ENCODE peak calls at places on chromosomes 16 and 17, in ten cellular contexts. L is uterus, X is neural progenitor cell, S is ascending aorta, F is cardiac muscle cell, J is adrenal gland, A is spleen, K is heart right ventricle, P is prostate gland, Y is mesenchymal stem cell. Q is an unnamed sample. For H3K4me1 and H3K36me3, the result is how much of the 10 kb centered on the place peaks cover.

GRCh38 chr17:17890773-17891759 is 54.3 kb upstream of the SREBF1 start:
- DNase-seq in J (peak), S (no peak), L (no peak), X (peak), A (peak), K (peak), P (no peak), Y (peak), F (peak), Q (no peak)

GRCh38 chr17:21034350-21035235 is 8.2 kb downstream of the USP22 start:
- DNase-seq in Y (peak), A (no peak), F (no peak), K (no peak), J (peak), S (no peak), P (no peak), L (no peak), X (no peak), Q (no peak)

GRCh38 chr16:19075511-19075910 is 8.1 kb downstream of the COQ7 start:
- DNase-seq in J (no peak), P (no peak), Y (no peak), A (no peak), S (peak), X (no peak), F (no peak), L (no peak), K (no peak), Q (no peak)

GRCh38 chr16:53166099-53166498 is 111.3 kb downstream of the CHD9 start:
- DNase-seq in A (no peak), S (no peak), P (no peak), K (no peak), L (no peak), X (no peak), F (peak), Y (peak), J (no peak), Q (no peak)

GRCh38 chr17:15392326-15392739 is 50.9 kb upstream of the TEKT3 start:
- DNase-seq in J (no peak), P (no peak), X (no peak), K (no peak), S (no peak), Y (peak), F (no peak), A (no peak), L (no peak), Q (no peak)

GRCh38 chr17:45394913-45395568 is 37.6 kb downstream of the ARHGAP27 start:
- DNase-seq in X (peak), L (peak), P (peak), F (peak), Y (peak), J (peak), K (peak), A (peak), S (no peak), Q (peak)

GRCh38 chr17:50146927-50147640 is 3.4 kb downstream of the PPP1R9B start:
- DNase-seq in A (no peak), K (no peak), F (no peak), S (peak), P (no peak), L (no peak), J (peak), X (no peak), Y (no peak), Q (no peak)

GRCh38 chr17:7321466-7321865 is 6.3 kb upstream of the GPS2 start:
- DNase-seq in S (no peak), X (no peak), L (no peak), J (no peak), Y (no peak), F (no peak), A (no peak), K (no peak), P (no peak), Q (no peak)

GRCh38 chr17:77526728-77527355 is 386.1 kb downstream of the SEC14L1 start:
- DNase-seq in L (no peak), X (no peak), F (no peak), K (no peak), A (peak), Y (no peak), S (no peak), J (no peak), P (no peak), Q (no peak)

GRCh38 chr16:74698220-74698619 is 2.4 kb downstream of the MLKL start:
- DNase-seq in S (no peak), A (no peak), L (no peak), Y (peak), P (no peak), F (no peak), J (no peak), K (no peak), X (no peak), Q (no peak)

GRCh38 chr17:42579794-42580551 is 2.4 kb upstream of the PSMC3IP start:
- DNase-seq in A (no peak), J (no peak), K (no peak), F (no peak), L (peak), X (no peak), S (no peak), Y (no peak), P (no peak), Q (no peak)
- H3K27ac ChIP-seq in A (no peak), J (no peak), K (no peak), F (no peak), L (no peak), X (no peak), S (no peak), Y (no peak), P (no peak), Q (no peak)

GRCh38 chr17:75365931-75366275 is 39.6 kb downstream of the GRB2 start:
- DNase-seq in L (no peak), S (no peak), X (no peak), J (no peak), Y (no peak), A (no peak), F (no peak), K (no peak), P (no peak), Q (no peak)

GRCh38 chr17:75361344-75361743 is 44.1 kb downstream of the GRB2 start:
- DNase-seq in L (no peak), A (no peak), J (no peak), Y (no peak), X (no peak), K (no peak), F (no peak), S (no peak), P (no peak), Q (no peak)

GRCh38 chr17:75364078-75364477 is 41.4 kb downstream of the GRB2 start:
- DNase-seq in X (no peak), S (no peak), J (no peak), F (no peak), Y (peak), P (no peak), L (no peak), A (no peak), K (no peak), Q (no peak)

GRCh38 chr17:75365009-75365930 is 40.2 kb downstream of the GRB2 start:
- DNase-seq in J (no peak), L (no peak), X (peak), K (no peak), P (no peak), Y (no peak), S (no peak), F (no peak), A (no peak), Q (no peak)

DNA sequence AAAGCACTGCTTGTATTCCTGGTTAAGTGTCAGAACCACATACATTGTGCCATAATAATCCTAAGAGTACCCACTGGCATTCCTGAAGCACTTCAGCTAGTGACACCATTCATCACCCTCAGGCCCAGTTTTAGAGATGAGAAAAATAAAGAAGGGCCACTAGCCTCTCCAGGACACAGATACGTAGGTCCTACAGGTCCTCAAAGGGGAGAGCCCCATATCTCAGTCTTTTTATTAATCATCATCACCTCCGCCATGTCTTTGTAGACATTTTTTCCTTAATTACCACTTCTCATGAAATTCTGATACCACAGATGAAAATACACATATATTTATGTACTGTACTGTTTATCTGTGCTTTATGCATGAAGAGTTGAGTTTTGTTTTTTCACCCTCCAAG is 43.5 kb downstream of the GRB2 start:
- DNase-seq in L (no peak), Y (no peak), S (no peak), P (no peak), J (no peak), F (no peak), A (no peak), K (no peak), X (no peak), Q (no peak)
- H3K4me1 ChIP-seq in L (under half), Y (under half), S (under half), P (under half), J (under half), F (under half), A (half or more), K (under half), X (under half), Q (under half)

DNA sequence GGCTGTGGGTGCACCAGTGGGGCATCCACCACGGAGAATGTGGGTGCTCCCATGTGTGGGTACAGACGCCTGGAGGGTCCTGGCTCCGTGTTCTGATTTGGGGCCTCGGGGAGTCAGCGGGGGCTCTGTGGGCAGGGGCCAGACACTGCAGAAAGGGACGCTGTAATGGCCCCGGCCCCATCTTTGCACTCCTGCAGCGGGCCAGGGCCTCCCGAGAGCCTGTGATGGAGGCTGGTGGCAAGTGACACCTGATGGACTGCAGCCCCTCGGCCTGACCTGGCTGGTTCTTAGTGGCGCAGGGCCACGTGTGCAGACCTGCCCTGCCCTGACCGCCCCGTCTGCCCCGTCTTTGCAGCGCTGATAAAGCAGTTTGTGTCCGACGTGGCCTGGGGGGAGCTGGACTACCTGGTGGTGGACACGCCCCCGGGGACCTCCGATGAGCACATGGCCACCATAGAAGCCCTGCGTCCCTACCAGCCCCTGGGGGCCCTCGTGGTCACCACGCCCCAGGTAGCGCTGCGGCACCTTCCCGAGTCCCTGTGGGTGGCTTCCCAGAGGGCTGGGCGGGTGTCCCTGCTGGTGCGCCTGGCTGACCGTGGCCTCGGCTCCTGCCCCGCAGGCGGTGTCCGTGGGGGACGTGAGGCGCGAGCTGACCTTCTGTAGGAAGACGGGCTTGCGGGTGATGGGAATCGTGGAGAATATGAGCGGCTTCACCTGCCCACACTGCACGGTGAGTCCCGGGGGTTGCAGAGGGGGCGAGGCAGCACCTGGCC is 4.7 kb downstream of the NUBP2 start:
- DNase-seq in P (peak), A (peak), L (no peak), F (no peak), S (peak), X (no peak), Y (no peak), K (peak), J (peak), Q (peak)
- H3K36me3 ChIP-seq in P (under half), A (half or more), L (under half), F (under half), S (under half), X (under half), Y (half or more), K (half or more), J (under half), Q (under half)

GRCh38 chr17:29159286-29159860 is 20.8 kb downstream of the MYO18A start:
- DNase-seq in S (peak), X (no peak), A (peak), K (no peak), P (no peak), J (peak), Y (no peak), L (no peak), F (no peak), Q (no peak)

GRCh38 chr17:29158515-29159275 is 21.5 kb downstream of the MYO18A start:
- DNase-seq in J (peak), X (no peak), P (no peak), F (no peak), Y (peak), K (no peak), L (no peak), A (peak), S (peak), Q (no peak)

GRCh38 chr17:29156781-29157180 is 23.4 kb downstream of the MYO18A start:
- DNase-seq in A (peak), F (no peak), J (no peak), P (no peak), X (no peak), L (no peak), K (peak), S (no peak), Y (no peak), Q (no peak)

GRCh38 chr17:29157310-29157709 is 22.9 kb downstream of the MYO18A start:
- DNase-seq in K (no peak), X (no peak), A (no peak), J (no peak), L (no peak), Y (no peak), F (no peak), P (no peak), S (no peak), Q (no peak)

GRCh38 chr17:29158096-29158495 is 22.1 kb downstream of the MYO18A start:
- DNase-seq in Y (no peak), S (no peak), F (no peak), A (peak), X (no peak), P (no peak), J (no peak), L (no peak), K (no peak), Q (no peak)
- H3K27ac ChIP-seq in Y (peak), S (no peak), F (no peak), A (peak), X (no peak), P (no peak), J (no peak), L (no peak), K (no peak), Q (peak)

GRCh38 chr17:29622337-29623282 is at the start of gene CORO6:
- DNase-seq in Y (peak), K (peak), F (peak), L (no peak), S (peak), A (peak), P (no peak), J (peak), X (peak), Q (peak)
- H3K4me1 ChIP-seq in Y (under half), K (under half), F (under half), L (under half), S (under half), A (under half), P (under half), J (under half), X (under half), Q (under half)

DNA sequence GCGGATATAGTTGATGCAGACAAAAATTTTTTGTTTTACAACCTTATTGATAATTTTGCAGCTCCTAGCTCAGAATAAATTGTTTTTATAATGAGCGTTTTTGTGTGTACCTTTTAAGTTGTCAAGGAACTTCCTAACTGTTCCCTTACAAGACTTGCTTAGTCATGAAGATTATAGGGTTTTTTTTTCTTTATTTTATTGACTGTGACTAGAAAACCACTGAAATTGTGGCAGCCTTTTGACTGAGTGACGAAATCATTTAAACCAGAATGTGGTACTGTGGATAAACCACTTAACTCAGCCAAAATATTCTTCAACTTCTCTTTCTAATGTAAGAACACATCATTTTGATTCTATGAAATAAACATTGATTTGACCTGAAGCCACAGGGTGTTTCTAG is 40.8 kb upstream of the VPS4A start:
- DNase-seq in A (no peak), L (no peak), F (no peak), S (no peak), J (no peak), Y (peak), K (no peak), P (no peak), X (no peak), Q (no peak)
- H3K36me3 ChIP-seq in A (half or more), L (under half), F (under half), S (under half), J (under half), Y (under half), K (under half), P (under half), X (under half), Q (under half)

DNA sequence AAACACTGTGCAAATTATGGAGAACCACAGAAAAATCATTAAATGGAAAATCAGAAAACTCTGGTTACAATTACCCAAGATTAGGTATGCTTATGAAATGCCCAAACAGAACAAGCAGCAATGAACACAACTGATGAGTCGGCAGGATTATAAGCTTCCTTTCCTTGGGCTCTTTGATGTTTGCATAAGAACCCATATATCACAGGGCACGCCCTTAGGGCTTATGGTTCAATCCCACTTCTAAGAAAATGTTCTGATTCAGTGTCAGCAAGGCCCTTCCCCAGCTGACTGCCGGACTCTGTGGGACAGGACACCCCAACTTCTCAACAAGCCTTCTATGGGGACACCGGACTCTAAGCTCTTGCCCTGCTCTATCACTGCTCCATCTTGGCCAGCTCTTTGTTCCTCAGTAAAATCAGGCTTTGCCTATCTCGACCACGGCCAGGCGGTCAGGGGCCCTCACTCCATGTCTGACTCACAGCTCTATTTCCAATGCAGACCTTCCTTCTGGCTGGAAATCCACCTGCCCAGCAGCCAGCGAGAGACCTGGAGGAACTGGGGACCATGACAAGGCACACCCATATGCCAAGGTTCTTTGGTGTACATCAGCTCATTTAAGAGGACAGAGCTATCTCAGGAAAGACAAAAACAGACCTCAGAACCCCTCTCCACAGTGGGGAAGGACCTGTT is 26.8 kb downstream of the LITAFD start:
- DNase-seq in A (no peak), Y (peak), L (no peak), S (no peak), J (no peak), F (no peak), K (no peak), P (no peak), X (no peak), Q (no peak)
- H3K27ac ChIP-seq in A (no peak), Y (no peak), L (no peak), S (no peak), J (no peak), F (no peak), K (no peak), P (no peak), X (no peak), Q (no peak)

DNA sequence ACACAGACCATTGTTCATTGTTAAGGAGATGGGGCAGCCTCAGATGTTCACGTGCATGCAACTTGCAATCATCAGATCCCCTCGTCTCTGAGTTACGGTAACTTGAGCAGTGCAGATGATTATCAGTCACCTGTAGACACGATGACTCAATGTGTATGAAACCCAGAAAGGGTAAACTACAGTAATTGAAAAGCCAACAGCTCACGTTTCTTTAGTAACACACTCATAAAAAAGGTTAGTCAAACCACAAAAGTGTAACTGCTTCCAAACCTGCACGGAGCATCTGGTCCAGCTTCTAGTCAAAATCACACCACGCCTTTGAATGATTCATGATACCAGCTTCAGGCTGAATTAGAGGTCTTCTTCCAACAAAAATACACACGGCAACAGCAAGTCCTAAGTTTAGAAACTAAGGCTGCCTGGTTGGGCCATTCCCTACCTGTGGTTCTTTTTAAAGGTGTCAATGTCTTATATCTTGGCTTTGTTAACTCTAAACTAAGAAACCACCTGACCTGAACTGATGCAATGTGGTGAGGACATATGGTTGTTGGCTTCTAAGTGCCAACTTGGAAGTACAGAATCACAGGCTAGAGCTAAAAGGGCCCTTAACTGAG is 32.3 kb downstream of the GRB7 start:
- DNase-seq in K (no peak), A (no peak), S (no peak), L (no peak), Y (no peak), X (no peak), P (peak), F (no peak), J (no peak), Q (no peak)
- H3K4me1 ChIP-seq in K (under half), A (half or more), S (under half), L (under half), Y (under half), X (under half), P (under half), F (under half), J (under half), Q (under half)

GRCh38 chr16:85917012-85917411 is 18.1 kb downstream of the IRF8 start:
- DNase-seq in K (no peak), L (no peak), A (peak), P (no peak), Y (no peak), F (no peak), X (no peak), J (no peak), S (no peak), Q (no peak)

GRCh38 chr16:85917959-85918358 is 19.0 kb downstream of the IRF8 start:
- DNase-seq in F (no peak), L (no peak), Y (no peak), J (no peak), P (no peak), A (no peak), X (no peak), K (no peak), S (no peak), Q (no peak)

GRCh38 chr16:85916141-85916890 is 17.4 kb downstream of the IRF8 start:
- DNase-seq in K (peak), Y (no peak), J (peak), L (no peak), F (peak), A (peak), S (no peak), X (no peak), P (no peak), Q (no peak)

GRCh38 chr16:85919271-85920267 is 20.6 kb downstream of the IRF8 start:
- DNase-seq in J (no peak), K (no peak), A (peak), Y (no peak), F (no peak), S (no peak), P (no peak), X (no peak), L (no peak), Q (no peak)

GRCh38 chr16:85918436-85918835 is 19.5 kb downstream of the IRF8 start:
- DNase-seq in F (no peak), L (no peak), X (no peak), J (no peak), A (peak), Y (no peak), K (no peak), S (no peak), P (no peak), Q (no peak)
- H3K36me3 ChIP-seq in F (under half), L (under half), X (under half), J (under half), A (half or more), Y (under half), K (half or more), S (under half), P (under half), Q (under half)

DNA sequence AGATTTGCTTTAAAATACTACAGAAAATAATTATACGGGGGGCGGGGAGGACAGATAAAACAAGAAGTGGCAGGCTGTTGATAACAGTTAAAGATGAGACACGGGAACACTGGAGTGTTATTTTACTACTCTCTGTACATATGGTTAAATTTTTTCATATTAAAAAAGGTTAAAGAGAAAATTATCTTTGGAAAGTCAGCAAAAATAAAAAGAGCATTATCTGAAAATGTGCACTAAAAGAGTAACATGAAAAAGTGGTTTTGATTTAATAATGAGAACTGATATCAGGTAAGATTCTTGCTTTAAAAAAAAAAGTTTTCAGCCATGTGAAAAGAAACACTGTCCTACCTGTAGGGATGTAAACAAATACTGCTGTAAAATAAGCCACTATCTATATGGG is 46.9 kb downstream of the ERN1 start:
- DNase-seq in P (no peak), Y (no peak), S (no peak), X (no peak), L (no peak), K (no peak), A (no peak), F (no peak), J (no peak), Q (no peak)
- H3K27ac ChIP-seq in P (no peak), Y (no peak), S (no peak), X (no peak), L (no peak), K (no peak), A (no peak), F (no peak), J (no peak), Q (no peak)

Q was measured in ovary.